ENCODE peak calls at places on chromosomes 1 and 21, in eight cellular contexts. One of them, this sample, is unnamed.

GRCh38 chr1:1543706-1544099 is 3.3 kb upstream of the TMEM240 start:
- DNase-seq in AG09309: no peak
- DNase-seq in non-pigmented ciliary epithelial cell: no peak
- DNase-seq in HTR-8/SVneo: no peak
- DNase-seq in NCI-H2171 treated with DMSO at 0.1 percent for 48 hours: no peak
- DNase-seq in EL: no peak
- DNase-seq in type B pancreatic cell: no peak
- DNase-seq in activated CD4-positive, alpha-beta T cell treated with anti-CD3 and anti-CD28 coated beads for 24 hours: no peak
- DNase-seq in this sample: no peak

GRCh38 chr21:31110430-31110829 is 72.2 kb upstream of the KRTAP19-8 start:
- DNase-seq in EL: no peak
- DNase-seq in AG09309: no peak
- DNase-seq in non-pigmented ciliary epithelial cell: no peak
- DNase-seq in type B pancreatic cell: no peak
- DNase-seq in NCI-H2171 treated with DMSO at 0.1 percent for 48 hours: no peak
- DNase-seq in activated CD4-positive, alpha-beta T cell treated with anti-CD3 and anti-CD28 coated beads for 24 hours: no peak
- DNase-seq in HTR-8/SVneo: no peak
- DNase-seq in this sample: peak; percentile 62

GRCh38 chr1:30759718-30760281 is 2.2 kb upstream of the LAPTM5 start:
- DNase-seq in type B pancreatic cell: no peak
- DNase-seq in NCI-H2171 treated with DMSO at 0.1 percent for 48 hours: no peak
- DNase-seq in EL: no peak
- DNase-seq in AG09309: no peak
- DNase-seq in non-pigmented ciliary epithelial cell: no peak
- DNase-seq in HTR-8/SVneo: no peak
- DNase-seq in activated CD4-positive, alpha-beta T cell treated with anti-CD3 and anti-CD28 coated beads for 24 hours: no peak
- DNase-seq in this sample: no peak

GRCh38 chr1:227453962-227454361 is 109.4 kb upstream of the ZNF678 start:
- DNase-seq in activated CD4-positive, alpha-beta T cell treated with anti-CD3 and anti-CD28 coated beads for 24 hours: no peak
- DNase-seq in HTR-8/SVneo: no peak
- DNase-seq in EL: no peak
- DNase-seq in type B pancreatic cell: no peak
- DNase-seq in AG09309: no peak
- DNase-seq in non-pigmented ciliary epithelial cell: no peak
- DNase-seq in NCI-H2171 treated with DMSO at 0.1 percent for 48 hours: no peak
- DNase-seq in this sample: no peak

GRCh38 chr1:19468397-19468956 is 16.9 kb downstream of the CAPZB start:
- DNase-seq in EL: no peak
- DNase-seq in activated CD4-positive, alpha-beta T cell treated with anti-CD3 and anti-CD28 coated beads for 24 hours: no peak
- DNase-seq in type B pancreatic cell: no peak
- DNase-seq in AG09309: no peak
- DNase-seq in non-pigmented ciliary epithelial cell: no peak
- DNase-seq in NCI-H2171 treated with DMSO at 0.1 percent for 48 hours: peak; percentile 65
- DNase-seq in HTR-8/SVneo: no peak
- DNase-seq in this sample: peak; percentile 25

GRCh38 chr1:230084408-230085177 is 17.6 kb downstream of the GALNT2 start:
- DNase-seq in non-pigmented ciliary epithelial cell: peak; percentile 99
- DNase-seq in activated CD4-positive, alpha-beta T cell treated with anti-CD3 and anti-CD28 coated beads for 24 hours: peak; percentile 58
- DNase-seq in EL: peak; percentile 99
- DNase-seq in AG09309: peak; percentile 94
- DNase-seq in HTR-8/SVneo: peak; percentile 92
- DNase-seq in type B pancreatic cell: no peak
- DNase-seq in NCI-H2171 treated with DMSO at 0.1 percent for 48 hours: no peak
- DNase-seq in this sample: no peak

GRCh38 chr1:15951341-15952153 is 24.4 kb downstream of the ZBTB17 start:
- DNase-seq in activated CD4-positive, alpha-beta T cell treated with anti-CD3 and anti-CD28 coated beads for 24 hours: no peak
- DNase-seq in AG09309: no peak
- DNase-seq in non-pigmented ciliary epithelial cell: no peak
- DNase-seq in type B pancreatic cell: no peak
- DNase-seq in HTR-8/SVneo: no peak
- DNase-seq in NCI-H2171 treated with DMSO at 0.1 percent for 48 hours: no peak
- DNase-seq in EL: no peak
- DNase-seq in this sample: no peak

GRCh38 chr1:224494343-224494742 is 59.7 kb upstream of the WDR26 start:
- DNase-seq in AG09309: no peak
- DNase-seq in type B pancreatic cell: no peak
- DNase-seq in HTR-8/SVneo: no peak
- DNase-seq in EL: no peak
- DNase-seq in NCI-H2171 treated with DMSO at 0.1 percent for 48 hours: no peak
- DNase-seq in non-pigmented ciliary epithelial cell: no peak
- DNase-seq in activated CD4-positive, alpha-beta T cell treated with anti-CD3 and anti-CD28 coated beads for 24 hours: no peak
- DNase-seq in this sample: peak; percentile 41

GRCh38 chr1:117565745-117566455 is 39.9 kb upstream of the TENT5C start:
- DNase-seq in NCI-H2171 treated with DMSO at 0.1 percent for 48 hours: peak; percentile 79
- DNase-seq in non-pigmented ciliary epithelial cell: no peak
- DNase-seq in activated CD4-positive, alpha-beta T cell treated with anti-CD3 and anti-CD28 coated beads for 24 hours: no peak
- DNase-seq in AG09309: no peak
- DNase-seq in type B pancreatic cell: no peak
- DNase-seq in EL: no peak
- DNase-seq in HTR-8/SVneo: no peak
- DNase-seq in this sample: peak; percentile 96

GRCh38 chr1:32273389-32274208 is 18.3 kb upstream of the HDAC1 start:
- DNase-seq in AG09309: no peak
- DNase-seq in activated CD4-positive, alpha-beta T cell treated with anti-CD3 and anti-CD28 coated beads for 24 hours: peak; percentile 60
- DNase-seq in type B pancreatic cell: no peak
- DNase-seq in non-pigmented ciliary epithelial cell: no peak
- DNase-seq in EL: no peak
- DNase-seq in HTR-8/SVneo: peak; percentile 49
- DNase-seq in NCI-H2171 treated with DMSO at 0.1 percent for 48 hours: no peak
- DNase-seq in this sample: peak; percentile 91

GRCh38 chr1:83515566-83516169 is 483.3 kb downstream of the TTLL7 start:
- DNase-seq in non-pigmented ciliary epithelial cell: no peak
- DNase-seq in EL: no peak
- DNase-seq in NCI-H2171 treated with DMSO at 0.1 percent for 48 hours: no peak
- DNase-seq in AG09309: no peak
- DNase-seq in activated CD4-positive, alpha-beta T cell treated with anti-CD3 and anti-CD28 coated beads for 24 hours: no peak
- DNase-seq in HTR-8/SVneo: no peak
- DNase-seq in type B pancreatic cell: no peak
- DNase-seq in this sample: no peak

GRCh38 chr1:40980453-40981121 is 1.1 kb downstream of the CTPS1 start:
- DNase-seq in type B pancreatic cell: no peak
- DNase-seq in activated CD4-positive, alpha-beta T cell treated with anti-CD3 and anti-CD28 coated beads for 24 hours: peak; percentile 37
- DNase-seq in NCI-H2171 treated with DMSO at 0.1 percent for 48 hours: peak; percentile 28
- DNase-seq in EL: peak; percentile 45
- DNase-seq in non-pigmented ciliary epithelial cell: no peak
- DNase-seq in HTR-8/SVneo: no peak
- DNase-seq in AG09309: no peak
- DNase-seq in this sample: peak; percentile 47

GRCh38 chr1:83996175-83996574 is 2.8 kb downstream of the TTLL7 start:
- DNase-seq in HTR-8/SVneo: no peak
- DNase-seq in NCI-H2171 treated with DMSO at 0.1 percent for 48 hours: no peak
- DNase-seq in activated CD4-positive, alpha-beta T cell treated with anti-CD3 and anti-CD28 coated beads for 24 hours: no peak
- DNase-seq in EL: no peak
- DNase-seq in AG09309: no peak
- DNase-seq in non-pigmented ciliary epithelial cell: no peak
- DNase-seq in type B pancreatic cell: no peak
- DNase-seq in this sample: no peak

This sample was measured in NCI-H69.